ENCODE peak calls at places on chromosomes 13 and 19, in eight cellular contexts. K is IMR-90, N is left ventricle myocardium inferior, T is GM23248, P is substantia nigra, L is stomach, R is psoas muscle, V is A549. A is an unnamed sample.

GRCh38 chr19:54473071-54473941 is at the start of gene CDC42EP5:
- DNase-seq in T (peak; percentile 88), L (peak; percentile 50), V (no peak), K (peak; percentile 85), P (no peak), N (peak; percentile 82), R (peak; percentile 78), A (peak; percentile 77)

GRCh38 chr19:45145270-45146189 is 15.3 kb downstream of the NKPD1 start:
- DNase-seq in R (no peak), V (no peak), T (no peak), P (no peak), L (no peak), K (no peak), N (no peak), A (no peak)

GRCh38 chr13:112174476-112175110 is 107.6 kb downstream of the SOX1 start:
- DNase-seq in L (no peak), N (no peak), P (no peak), T (no peak), V (no peak), K (no peak), R (no peak), A (no peak)

GRCh38 chr19:35995655-35995993 is 636 bp downstream of the SDHAF1 start:
- DNase-seq in L (no peak), R (peak; percentile 46), V (peak; percentile 78), T (peak; percentile 72), K (peak; percentile 8), N (peak; percentile 25), P (peak; percentile 19), A (peak; percentile 65)

GRCh38 chr13:35994131-35994966 is 136.8 kb downstream of the DCLK1 start:
- DNase-seq in T (peak; percentile 88), L (no peak), N (peak; percentile 45), P (no peak), R (peak; percentile 56), V (no peak), K (peak; percentile 4), A (peak; percentile 54)

GRCh38 chr19:18785179-18786124 is 5.7 kb downstream of the COMP start:
- DNase-seq in R (peak; percentile 87), K (peak; percentile 22), N (peak; percentile 73), L (peak; percentile 82), T (peak; percentile 89), V (peak; percentile 66), P (no peak), A (peak; percentile 81)

GRCh38 chr19:48108997-48109782 is 1.4 kb downstream of the PLA2G4C start:
- DNase-seq in P (no peak), V (no peak), R (no peak), L (no peak), T (no peak), N (no peak), K (no peak), A (no peak)

GRCh38 chr19:383922-384800 is 24.8 kb downstream of the C2CD4C start:
- DNase-seq in T (peak; percentile 25), V (no peak), K (no peak), N (no peak), R (no peak), P (peak; percentile 37), L (peak; percentile 40), A (no peak)

GRCh38 chr19:32349724-32350475 is 4.5 kb downstream of the ZNF507 start:
- DNase-seq in V (no peak), N (no peak), T (peak; percentile 12), L (no peak), P (no peak), K (peak; percentile 47), R (no peak), A (no peak)

GRCh38 chr19:4186087-4186993 is 3.9 kb downstream of the ANKRD24 start:
- DNase-seq in N (peak; percentile 64), K (peak; percentile 58), V (peak; percentile 83), P (peak; percentile 71), T (peak; percentile 70), R (peak; percentile 68), L (peak; percentile 86), A (peak; percentile 39)

GRCh38 chr13:36421447-36421846 is 10.8 kb upstream of the CCNA1 start:
- DNase-seq in R (no peak), K (no peak), N (no peak), L (no peak), V (no peak), P (no peak), T (peak; percentile 42), A (no peak)

GRCh38 chr13:32911506-32911905 is 104.7 kb upstream of the KL start:
- DNase-seq in P (peak; percentile 6), V (peak; percentile 35), L (no peak), N (no peak), K (peak; percentile 57), T (peak; percentile 63), R (no peak), A (no peak)

GRCh38 chr19:40605201-40605971 is 4.2 kb downstream of the LTBP4 start:
- DNase-seq in R (peak; percentile 72), L (peak; percentile 86), V (peak; percentile 99), P (peak; percentile 45), T (peak; percentile 82), K (peak; percentile 31), N (peak; percentile 72), A (peak; percentile 75)

GRCh38 chr13:53004605-53005004 is 24.0 kb upstream of the OLFM4 start:
- DNase-seq in V (no peak), P (no peak), R (no peak), T (no peak), N (no peak), L (no peak), K (no peak), A (no peak)

GRCh38 chr13:59374720-59375119 is 789.0 kb downstream of the DIAPH3 start:
- DNase-seq in R (no peak), P (no peak), N (no peak), L (no peak), K (no peak), T (no peak), V (no peak), A (no peak)

GRCh38 chr19:45177817-45178261 is at the start of gene TRAPPC6A:
- DNase-seq in R (no peak), T (peak; percentile 97), P (no peak), K (peak; percentile 70), V (peak; percentile 64), L (peak; percentile 39), N (no peak), A (no peak)

GRCh38 chr13:52798770-52799430 is 49.5 kb downstream of the PCDH8 start:
- DNase-seq in T (no peak), P (no peak), N (no peak), R (no peak), V (no peak), K (no peak), L (no peak), A (no peak)

GRCh38 chr13:59488436-59488835 is 675.3 kb downstream of the DIAPH3 start:
- DNase-seq in N (no peak), V (no peak), T (no peak), P (no peak), R (no peak), L (no peak), K (no peak), A (no peak)

GRCh38 chr13:44429311-44429710 is 55.7 kb downstream of the SERP2 start:
- DNase-seq in P (no peak), N (no peak), T (no peak), L (no peak), V (no peak), K (no peak), R (no peak), A (no peak)

GRCh38 chr13:26015276-26015934 is 36.4 kb downstream of the SHISA2 start:
- DNase-seq in N (no peak), P (no peak), K (no peak), L (no peak), T (no peak), V (no peak), R (no peak), A (no peak)

GRCh38 chr13:26017932-26018690 is 33.7 kb downstream of the SHISA2 start:
- DNase-seq in R (no peak), V (no peak), K (no peak), T (peak; percentile 26), L (no peak), P (no peak), N (no peak), A (no peak)

GRCh38 chr13:26019881-26020535 is 31.8 kb downstream of the SHISA2 start:
- DNase-seq in V (no peak), T (peak; percentile 83), K (peak; percentile 63), P (no peak), R (no peak), N (no peak), L (no peak), A (no peak)

GRCh38 chr13:26019241-26019640 is 32.6 kb downstream of the SHISA2 start:
- DNase-seq in P (no peak), R (no peak), T (no peak), L (no peak), N (no peak), K (no peak), V (no peak), A (no peak)

GRCh38 chr13:26017196-26017921 is 34.5 kb downstream of the SHISA2 start:
- DNase-seq in K (no peak), V (no peak), L (peak; percentile 70), N (no peak), R (no peak), T (peak; percentile 19), P (peak; percentile 9), A (no peak)
- H3K27ac ChIP-seq in K (no peak overlapping the region), V (no peak overlapping the region), L (peak overlapping the region; percentile 46), N (peak overlapping the region; percentile 23), R (no peak overlapping the region), T (no peak overlapping the region), P (peak overlapping the region; percentile 75), A (no peak overlapping the region)

GRCh38 chr13:114044486-114044885 is 70.6 kb upstream of the C13orf46 start:
- DNase-seq in T (peak; percentile 29), V (no peak), L (no peak), P (no peak), R (no peak), N (no peak), K (peak; percentile 40), A (peak; percentile 76)
- H3K27ac ChIP-seq in T (no peak overlapping the region), V (peak overlapping the region; percentile 90), L (no peak overlapping the region), P (peak overlapping the region; percentile 93), R (no peak overlapping the region), N (peak overlapping the region; percentile 40), K (peak overlapping the region; percentile 80), A (peak overlapping the region; percentile 81)

GRCh38 chr19:11035441-11036377 is 53.6 kb upstream of the LDLR start:
- DNase-seq in T (peak; percentile 89), K (peak; percentile 74), N (peak; percentile 89), P (peak; percentile 72), V (peak; percentile 84), R (peak; percentile 95), L (peak; percentile 95), A (peak; percentile 89)
- H3K27ac ChIP-seq in T (no peak overlapping the region), K (no peak overlapping the region), N (peak overlapping the region; percentile 38), P (no peak overlapping the region), V (peak overlapping the region; percentile 5), R (peak overlapping the region; percentile 58), L (peak overlapping the region; percentile 8), A (peak overlapping the region; percentile 23)

DNA sequence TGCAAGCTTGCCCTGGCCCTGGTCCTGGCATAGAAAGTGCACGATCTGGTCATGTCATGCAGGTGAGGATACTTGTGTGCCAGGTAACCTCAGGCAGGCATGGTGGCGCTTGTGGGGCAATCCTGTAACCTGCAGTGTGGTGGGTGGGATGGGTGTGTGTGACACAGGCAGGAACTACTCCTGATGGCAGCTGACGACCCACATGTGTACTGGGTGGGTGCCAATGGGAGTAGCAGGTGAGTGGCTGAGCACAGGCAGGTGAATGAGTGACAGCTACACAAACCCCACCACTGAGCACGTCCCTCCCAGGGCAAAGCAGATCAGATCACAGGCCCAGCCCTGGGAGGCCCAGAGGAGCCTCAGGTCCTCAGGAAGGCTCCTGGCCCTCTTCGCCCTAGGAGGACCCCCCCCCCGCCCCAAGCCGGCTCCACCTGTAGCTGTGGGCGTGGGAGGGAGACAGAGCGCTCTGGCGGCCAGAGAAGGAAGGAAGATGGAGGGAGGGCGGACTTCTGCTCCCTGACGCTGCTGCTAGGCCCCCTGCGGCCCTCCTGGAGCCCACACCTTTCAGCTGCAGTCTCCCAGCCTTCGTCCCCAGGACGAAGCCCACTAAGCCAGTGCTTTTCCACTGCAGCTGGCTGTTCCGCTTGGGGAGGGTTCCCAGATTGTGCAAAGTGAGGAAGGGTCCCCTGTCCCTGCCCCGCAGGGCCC is 1.3 kb upstream of the ZNF181 start:
- DNase-seq in P (no peak), K (no peak), L (no peak), N (no peak), T (no peak), V (no peak), R (no peak), A (peak; percentile 13)
- H3K27ac ChIP-seq in P (no peak overlapping the region), K (no peak overlapping the region), L (peak overlapping the region; percentile 98), N (peak overlapping the region; percentile 100), T (peak overlapping the region; percentile 97), V (peak overlapping the region; percentile 93), R (peak overlapping the region; percentile 96), A (peak overlapping the region; percentile 95)